ENCODE peak calls at places on chromosomes 5 and 9, in seven cellular contexts. B is activated naive CD4-positive, alpha-beta T cell treated with anti-CD3 and anti-CD28 coated beads, Interleukin-2, amount 50 U/mL, for 16 hours; Q is stimulated activated CD4-positive, alpha-beta T cell treated with anti-CD3 and anti-CD28 coated beads, Interleukin-2, amount 100 ng/mL, for 48 hours; P is KBM-7; M is adrenal gland; J is transverse colon; L is ELR. O is an unnamed sample.

GRCh38 chr5:123916331-123917121 is 404.5 kb downstream of the CSNK1G3 start:
- DNase-seq in J (no peak), M (no peak), P (no peak), B (no peak), L (peak), Q (no peak), O (no peak)

GRCh38 chr9:111897831-111898144 is 1.2 kb downstream of the UGCG start:
- DNase-seq in P (peak), Q (no peak), L (no peak), B (no peak), J (peak), M (no peak), O (peak)

GRCh38 chr9:134683714-134684374 is 42.2 kb downstream of the COL5A1 start:
- DNase-seq in M (no peak), P (no peak), J (no peak), Q (no peak), B (no peak), L (peak), O (no peak)

GRCh38 chr9:134466869-134467616 is 140.8 kb downstream of the RXRA start:
- DNase-seq in P (no peak), B (no peak), L (no peak), M (no peak), J (no peak), Q (no peak), O (no peak)

GRCh38 chr5:4640793-4641192 is 499.3 kb upstream of the ADAMTS16 start:
- DNase-seq in L (no peak), M (no peak), Q (no peak), P (peak), J (no peak), B (no peak), O (no peak)

GRCh38 chr5:150570333-150570732 is 62.4 kb downstream of the NDST1 start:
- DNase-seq in P (no peak), J (no peak), M (no peak), L (no peak), Q (no peak), B (no peak), O (no peak)

GRCh38 chr9:99389087-99390033 is 167.3 kb downstream of the SEC61B start:
- DNase-seq in L (peak), M (no peak), P (no peak), J (no peak), B (no peak), Q (no peak), O (no peak)

GRCh38 chr9:86713456-86713855 is 233.8 kb downstream of the GAS1 start:
- DNase-seq in B (no peak), Q (no peak), P (no peak), M (no peak), L (peak), J (no peak), O (no peak)

GRCh38 chr9:134765785-134766184 is 114.8 kb upstream of the FCN2 start:
- DNase-seq in J (no peak), L (no peak), P (no peak), M (no peak), Q (no peak), B (no peak), O (no peak)

GRCh38 chr9:90552317-90552716 is 90.3 kb downstream of the DIRAS2 start:
- DNase-seq in P (no peak), L (no peak), J (peak), B (no peak), Q (no peak), M (no peak), O (no peak)

GRCh38 chr5:134127376-134127861 is 12.9 kb downstream of the TCF7 start:
- DNase-seq in J (no peak), B (no peak), M (no peak), L (peak), P (no peak), Q (no peak), O (no peak)

GRCh38 chr9:36914212-36914577 is 119.9 kb downstream of the PAX5 start:
- DNase-seq in J (no peak), M (no peak), B (no peak), L (no peak), Q (no peak), P (no peak), O (no peak)

O was measured in Karpas-422.